ENCODE peak calls at places on chromosome 1, in four cellular contexts. Z is OCI-M1; P is stimulated activated CD4-positive, alpha-beta T cell treated with anti-CD3 and anti-CD28 coated beads, Interleukin-12 subunit alpha, Interleukin-12 subunit beta, amount 100 ng/mL, for 48 hours; L is CD8-positive, alpha-beta T cell. U is an unnamed sample.

GRCh38 chr1:2847086-2847850 is 45.8 kb upstream of the TTC34 start:
- DNase-seq in L (no peak), P (no peak), Z (no peak), U (no peak)

GRCh38 chr1:186574951-186575747 is 105.1 kb downstream of the PTGS2 start:
- DNase-seq in Z (no peak), P (no peak), L (no peak), U (no peak)

GRCh38 chr1:32884726-32885125 is 1.6 kb upstream of the HPCA start:
- DNase-seq in P (no peak), L (no peak), Z (no peak), U (no peak)

GRCh38 chr1:5099558-5099957 is 445.1 kb downstream of the AJAP1 start:
- DNase-seq in P (no peak), Z (no peak), L (no peak), U (no peak)

GRCh38 chr1:6498576-6499111 is 7.2 kb upstream of the PLEKHG5 start:
- DNase-seq in L (peak; percentile 9), P (no peak), Z (no peak), U (no peak)

GRCh38 chr1:82567308-82567707 is 766.6 kb downstream of the ADGRL2 start:
- DNase-seq in P (no peak), Z (no peak), L (no peak), U (no peak)

GRCh38 chr1:108079550-108079949 is 114.6 kb upstream of the VAV3 start:
- DNase-seq in P (peak; percentile 15), Z (peak; percentile 29), L (peak; percentile 69), U (peak; percentile 46)

GRCh38 chr1:85576256-85576641 is 4.3 kb upstream of the CCN1 start:
- DNase-seq in L (no peak), Z (no peak), P (no peak), U (no peak)

GRCh38 chr1:14626869-14627607 is 28.6 kb downstream of the KAZN start:
- DNase-seq in P (no peak), Z (peak; percentile 1), L (no peak), U (no peak)

GRCh38 chr1:224872832-224873644 is 56.4 kb upstream of the DNAH14 start:
- DNase-seq in L (no peak), P (no peak), Z (no peak), U (no peak)

GRCh38 chr1:25598879-25599278 is 17.7 kb upstream of the MAN1C1 start:
- DNase-seq in Z (no peak), P (no peak), L (no peak), U (no peak)

U was measured in CD4-positive, alpha-beta memory T cell.